ENCODE peak calls at places on chromosomes 11 and 22, in eight cellular contexts. One of them, this sample, is unnamed. For H3K36me3, the result is how much of the 10 kb centered on the place peaks cover.

GRCh38 chr11:38297670-38298069 is 1699.6 kb upstream of the RAG2 start:
- DNase-seq in neural progenitor cell: no peak
- DNase-seq in transverse colon: no peak
- DNase-seq in tibial artery: no peak
- DNase-seq in psoas muscle: no peak
- DNase-seq in IMR-90: no peak
- DNase-seq in spleen: no peak
- DNase-seq in PC-3: no peak
- DNase-seq in this sample: no peak

GRCh38 chr22:17781319-17782031 is 7.2 kb upstream of the BID start:
- DNase-seq in tibial artery: no peak
- DNase-seq in transverse colon: no peak
- DNase-seq in IMR-90: peak
- DNase-seq in psoas muscle: no peak
- DNase-seq in neural progenitor cell: no peak
- DNase-seq in PC-3: peak
- DNase-seq in spleen: no peak
- DNase-seq in this sample: peak

GRCh38 chr11:120207517-120207916 is 3.3 kb upstream of the OAF start:
- DNase-seq in PC-3: no peak
- DNase-seq in neural progenitor cell: no peak
- DNase-seq in IMR-90: no peak
- DNase-seq in tibial artery: no peak
- DNase-seq in spleen: no peak
- DNase-seq in psoas muscle: no peak
- DNase-seq in transverse colon: no peak
- DNase-seq in this sample: no peak

GRCh38 chr22:23775779-23776375 is 3.2 kb downstream of the MMP11 start:
- DNase-seq in transverse colon: no peak
- DNase-seq in PC-3: no peak
- DNase-seq in psoas muscle: no peak
- DNase-seq in spleen: no peak
- DNase-seq in neural progenitor cell: no peak
- DNase-seq in IMR-90: no peak
- DNase-seq in tibial artery: no peak
- DNase-seq in this sample: no peak

GRCh38 chr11:110907629-110908028 is 195.4 kb upstream of the ARHGAP20 start:
- DNase-seq in PC-3: peak
- DNase-seq in IMR-90: peak
- DNase-seq in spleen: no peak
- DNase-seq in neural progenitor cell: no peak
- DNase-seq in psoas muscle: no peak
- DNase-seq in transverse colon: peak
- DNase-seq in tibial artery: no peak
- DNase-seq in this sample: no peak

GRCh38 chr22:27501191-27501936 is 300.2 kb downstream of the MN1 start:
- DNase-seq in IMR-90: no peak
- DNase-seq in PC-3: no peak
- DNase-seq in transverse colon: no peak
- DNase-seq in spleen: no peak
- DNase-seq in psoas muscle: no peak
- DNase-seq in tibial artery: no peak
- DNase-seq in neural progenitor cell: peak
- DNase-seq in this sample: no peak

GRCh38 chr11:120343429-120343828 is 7.2 kb downstream of the ARHGEF12 start:
- DNase-seq in transverse colon: no peak
- DNase-seq in neural progenitor cell: no peak
- DNase-seq in tibial artery: peak
- DNase-seq in IMR-90: no peak
- DNase-seq in spleen: no peak
- DNase-seq in psoas muscle: no peak
- DNase-seq in PC-3: no peak
- DNase-seq in this sample: peak

GRCh38 chr22:19610518-19611253 is 86.5 kb upstream of the CLDN5 start:
- DNase-seq in transverse colon: no peak
- DNase-seq in IMR-90: no peak
- DNase-seq in spleen: no peak
- DNase-seq in PC-3: no peak
- DNase-seq in psoas muscle: no peak
- DNase-seq in tibial artery: no peak
- DNase-seq in neural progenitor cell: no peak
- DNase-seq in this sample: no peak

GRCh38 chr22:41305646-41306045 is 4.3 kb downstream of the ZC3H7B start:
- DNase-seq in IMR-90: peak
- DNase-seq in neural progenitor cell: no peak
- DNase-seq in tibial artery: peak
- DNase-seq in spleen: no peak
- DNase-seq in transverse colon: no peak
- DNase-seq in PC-3: peak
- DNase-seq in psoas muscle: peak
- DNase-seq in this sample: no peak

GRCh38 chr11:125935056-125935455 is 10.8 kb upstream of the VSIG10L2 start:
- DNase-seq in psoas muscle: no peak
- DNase-seq in tibial artery: no peak
- DNase-seq in neural progenitor cell: no peak
- DNase-seq in spleen: no peak
- DNase-seq in PC-3: peak
- DNase-seq in IMR-90: no peak
- DNase-seq in transverse colon: no peak
- DNase-seq in this sample: no peak
- TF ChIP-seq CTCF in psoas muscle: no peak
- TF ChIP-seq CTCF in tibial artery: no peak
- TF ChIP-seq CTCF in neural progenitor cell: no peak
- TF ChIP-seq CTCF in spleen: no peak
- TF ChIP-seq CTCF in PC-3: peak
- TF ChIP-seq CTCF in IMR-90: no peak
- TF ChIP-seq CTCF in transverse colon: no peak
- TF ChIP-seq CTCF in this sample: no peak

GRCh38 chr11:116953525-116954284 is 116.3 kb upstream of the APOA1 start:
- DNase-seq in tibial artery: no peak
- DNase-seq in IMR-90: no peak
- DNase-seq in spleen: no peak
- DNase-seq in PC-3: no peak
- DNase-seq in neural progenitor cell: no peak
- DNase-seq in psoas muscle: no peak
- DNase-seq in transverse colon: no peak
- DNase-seq in this sample: no peak

GRCh38 chr11:116955548-116955947 is 118.1 kb upstream of the APOA1 start:
- DNase-seq in psoas muscle: no peak
- DNase-seq in IMR-90: no peak
- DNase-seq in PC-3: no peak
- DNase-seq in tibial artery: no peak
- DNase-seq in spleen: no peak
- DNase-seq in neural progenitor cell: no peak
- DNase-seq in transverse colon: no peak
- DNase-seq in this sample: no peak

GRCh38 chr11:116951762-116952161 is 114.3 kb upstream of the APOA1 start:
- DNase-seq in tibial artery: no peak
- DNase-seq in psoas muscle: no peak
- DNase-seq in transverse colon: no peak
- DNase-seq in IMR-90: no peak
- DNase-seq in spleen: no peak
- DNase-seq in neural progenitor cell: no peak
- DNase-seq in PC-3: no peak
- DNase-seq in this sample: no peak

GRCh38 chr11:116958246-116958645 is 120.8 kb upstream of the APOA1 start:
- DNase-seq in spleen: no peak
- DNase-seq in neural progenitor cell: peak
- DNase-seq in tibial artery: no peak
- DNase-seq in PC-3: no peak
- DNase-seq in IMR-90: no peak
- DNase-seq in psoas muscle: no peak
- DNase-seq in transverse colon: no peak
- DNase-seq in this sample: no peak

DNA sequence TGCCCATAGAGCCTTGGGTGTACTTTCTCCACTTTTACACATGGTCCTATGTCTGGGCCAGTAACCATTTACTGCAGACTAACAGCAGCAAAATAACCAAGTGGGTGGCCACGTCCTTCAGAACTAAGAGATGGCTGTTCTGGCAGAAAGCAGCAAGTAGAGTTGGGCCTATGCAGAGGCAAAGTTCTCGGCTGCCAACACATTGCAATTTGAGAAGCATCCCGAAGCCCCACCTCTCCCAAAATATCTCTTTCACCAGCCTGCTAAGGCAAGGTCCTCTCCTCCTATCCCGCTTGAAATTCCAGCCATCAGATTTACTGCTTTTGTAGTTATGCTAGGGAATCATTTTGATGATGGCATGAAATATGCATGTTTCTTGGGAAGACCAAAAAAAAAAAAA is 118.5 kb upstream of the APOA1 start:
- DNase-seq in IMR-90: no peak
- DNase-seq in tibial artery: no peak
- DNase-seq in PC-3: no peak
- DNase-seq in psoas muscle: no peak
- DNase-seq in neural progenitor cell: no peak
- DNase-seq in spleen: no peak
- DNase-seq in transverse colon: no peak
- DNase-seq in this sample: no peak
- H3K4me3 ChIP-seq in IMR-90: no peak
- H3K4me3 ChIP-seq in tibial artery: no peak
- H3K4me3 ChIP-seq in PC-3: no peak
- H3K4me3 ChIP-seq in psoas muscle: peak
- H3K4me3 ChIP-seq in neural progenitor cell: no peak
- H3K4me3 ChIP-seq in spleen: no peak
- H3K4me3 ChIP-seq in transverse colon: no peak
- H3K4me3 ChIP-seq in this sample: no peak

GRCh38 chr11:65524010-65524746 is 705 bp upstream of the SCYL1 start:
- DNase-seq in tibial artery: peak
- DNase-seq in spleen: peak
- DNase-seq in psoas muscle: no peak
- DNase-seq in neural progenitor cell: no peak
- DNase-seq in PC-3: no peak
- DNase-seq in IMR-90: no peak
- DNase-seq in transverse colon: peak
- DNase-seq in this sample: no peak

GRCh38 chr11:65524747-65525658 is at the start of gene SCYL1:
- DNase-seq in spleen: peak
- DNase-seq in PC-3: peak
- DNase-seq in tibial artery: peak
- DNase-seq in IMR-90: peak
- DNase-seq in neural progenitor cell: peak
- DNase-seq in transverse colon: peak
- DNase-seq in psoas muscle: peak
- DNase-seq in this sample: peak

GRCh38 chr11:65528819-65529350 is 4.0 kb downstream of the SCYL1 start:
- DNase-seq in PC-3: no peak
- DNase-seq in psoas muscle: no peak
- DNase-seq in IMR-90: no peak
- DNase-seq in transverse colon: no peak
- DNase-seq in spleen: no peak
- DNase-seq in tibial artery: no peak
- DNase-seq in neural progenitor cell: no peak
- DNase-seq in this sample: no peak

GRCh38 chr11:65525659-65526480 is 987 bp downstream of the SCYL1 start:
- DNase-seq in transverse colon: no peak
- DNase-seq in tibial artery: no peak
- DNase-seq in neural progenitor cell: no peak
- DNase-seq in spleen: peak
- DNase-seq in IMR-90: no peak
- DNase-seq in psoas muscle: no peak
- DNase-seq in PC-3: no peak
- DNase-seq in this sample: no peak

DNA sequence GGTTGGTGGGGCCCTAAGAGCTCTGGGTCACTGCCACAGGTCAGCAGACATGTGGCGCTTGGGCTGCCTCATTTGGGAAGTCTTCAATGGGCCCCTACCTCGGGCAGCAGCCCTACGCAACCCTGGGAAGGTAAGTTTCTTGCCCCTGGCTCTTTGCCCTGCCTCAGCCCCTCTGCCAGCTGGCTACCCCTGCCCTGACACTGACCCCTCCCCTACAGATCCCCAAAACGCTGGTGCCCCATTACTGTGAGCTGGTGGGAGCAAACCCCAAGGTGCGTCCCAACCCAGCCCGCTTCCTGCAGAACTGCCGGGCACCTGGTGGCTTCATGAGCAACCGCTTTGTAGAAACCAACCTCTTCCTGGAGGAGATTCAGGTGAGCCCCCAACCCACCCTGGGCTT is 1.9 kb downstream of the SCYL1 start:
- DNase-seq in spleen: peak
- DNase-seq in psoas muscle: no peak
- DNase-seq in neural progenitor cell: no peak
- DNase-seq in tibial artery: no peak
- DNase-seq in PC-3: no peak
- DNase-seq in transverse colon: no peak
- DNase-seq in IMR-90: no peak
- DNase-seq in this sample: no peak
- H3K36me3 ChIP-seq in spleen: half or more
- H3K36me3 ChIP-seq in psoas muscle: under half
- H3K36me3 ChIP-seq in neural progenitor cell: under half
- H3K36me3 ChIP-seq in tibial artery: half or more
- H3K36me3 ChIP-seq in PC-3: under half
- H3K36me3 ChIP-seq in transverse colon: under half
- H3K36me3 ChIP-seq in IMR-90: under half
- H3K36me3 ChIP-seq in this sample: under half

DNA sequence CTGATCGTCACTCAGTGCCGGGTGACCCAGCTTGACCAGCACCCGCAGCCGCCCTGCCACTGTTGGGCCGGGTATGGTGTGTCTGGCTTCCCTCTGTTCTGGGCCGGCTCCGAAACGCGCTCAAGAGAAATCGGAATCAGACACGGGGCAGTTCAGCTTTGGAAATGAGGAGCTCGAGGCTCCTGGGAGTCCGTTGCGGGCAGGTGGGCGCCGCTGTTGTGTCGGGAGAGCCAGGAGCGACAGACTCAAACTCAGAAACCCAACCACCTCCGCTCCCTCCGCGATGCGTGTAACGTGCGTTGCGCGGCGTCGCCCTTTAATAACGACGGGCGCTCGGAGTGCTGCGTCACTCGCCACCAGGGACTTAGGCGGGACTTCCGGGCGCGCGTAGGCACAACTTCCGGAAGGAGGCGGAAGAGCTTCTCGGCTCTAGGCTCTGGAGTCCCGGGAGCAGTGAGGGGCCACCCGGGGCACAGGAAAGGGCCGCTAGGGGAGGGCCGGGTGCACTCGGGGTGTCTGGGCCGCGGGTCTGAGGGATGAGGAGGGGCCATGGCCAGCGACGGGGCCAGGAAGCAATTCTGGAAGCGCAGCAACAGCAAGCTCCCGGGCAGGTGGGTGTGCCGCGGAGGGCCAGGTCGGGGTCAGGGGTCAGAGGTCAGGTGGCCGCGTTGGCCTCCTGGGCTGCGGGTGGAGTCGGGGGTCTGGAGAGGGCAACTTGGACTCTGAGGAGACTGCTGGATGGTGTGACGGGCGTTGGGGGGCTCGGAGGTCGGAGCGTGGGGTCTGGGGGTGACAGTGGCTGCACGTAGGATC is at the start of gene TBC1D22A:
- DNase-seq in PC-3: peak
- DNase-seq in transverse colon: peak
- DNase-seq in spleen: peak
- DNase-seq in IMR-90: peak
- DNase-seq in tibial artery: peak
- DNase-seq in neural progenitor cell: peak
- DNase-seq in psoas muscle: peak
- DNase-seq in this sample: peak
- TF ChIP-seq CTCF in PC-3: no peak
- TF ChIP-seq CTCF in transverse colon: peak
- TF ChIP-seq CTCF in spleen: peak
- TF ChIP-seq CTCF in IMR-90: no peak
- TF ChIP-seq CTCF in tibial artery: peak
- TF ChIP-seq CTCF in neural progenitor cell: no peak
- TF ChIP-seq CTCF in psoas muscle: no peak
- TF ChIP-seq CTCF in this sample: no peak

This sample was measured in GM06990.